ENCODE peak calls at places on chromosomes 12 and 14, in seven cellular contexts. W is WTC11, H is mesothelial cell of epicardium, M is esophagus squamous epithelium, F is HFF-Myc, Q is GM13976, L is progenitor cell of endocrine pancreas. K is an unnamed sample.

GRCh38 chr14:89807151-89807550 is 147.4 kb downstream of the EFCAB11 start:
- DNase-seq in W (no peak), H (no peak), M (no peak), F (no peak), Q (no peak), L (no peak), K (no peak)

GRCh38 chr12:123069436-123070266 is 81.2 kb downstream of the PITPNM2 start:
- DNase-seq in W (no peak), H (no peak), M (no peak), F (no peak), Q (no peak), L (no peak), K (no peak)

GRCh38 chr12:29889737-29890136 is 106.0 kb upstream of the TMTC1 start:
- DNase-seq in W (peak), H (no peak), M (no peak), F (no peak), Q (no peak), L (peak), K (peak)

GRCh38 chr12:104356231-104357115 is 52.9 kb downstream of the EID3 start:
- DNase-seq in W (no peak), H (no peak), M (no peak), F (no peak), Q (no peak), L (no peak), K (no peak)

GRCh38 chr14:49541049-49541448 is 45.1 kb downstream of the RPS29 start:
- DNase-seq in W (no peak), H (no peak), M (no peak), F (no peak), Q (no peak), L (no peak), K (no peak)

GRCh38 chr12:125330645-125331341 is 265.6 kb downstream of the AACS start:
- DNase-seq in W (peak), H (peak), M (no peak), F (no peak), Q (peak), L (peak), K (peak)

GRCh38 chr12:30138483-30138882 is 354.7 kb upstream of the TMTC1 start:
- DNase-seq in W (no peak), H (no peak), M (no peak), F (no peak), Q (no peak), L (no peak), K (no peak)

GRCh38 chr12:132593938-132594358 is 16.4 kb downstream of the LRCOL1 start:
- DNase-seq in W (peak), H (peak), M (no peak), F (peak), Q (peak), L (peak), K (peak)

GRCh38 chr14:93019367-93019843 is 96.3 kb downstream of the ITPK1 start:
- DNase-seq in W (no peak), H (no peak), M (no peak), F (no peak), Q (no peak), L (no peak), K (no peak)

GRCh38 chr12:96501139-96501741 is 11.9 kb downstream of the CFAP54 start:
- DNase-seq in W (no peak), H (no peak), M (peak), F (peak), Q (no peak), L (no peak), K (peak)

GRCh38 chr12:116143883-116144266 is 133.6 kb downstream of the MED13L start:
- DNase-seq in W (no peak), H (no peak), M (no peak), F (no peak), Q (no peak), L (no peak), K (no peak)

GRCh38 chr14:100781952-100782351 is 44.0 kb upstream of the MEG3 start:
- DNase-seq in W (no peak), H (peak), M (no peak), F (no peak), Q (no peak), L (no peak), K (no peak)

GRCh38 chr12:53205747-53206146 is 1.3 kb downstream of the ITGB7 start:
- DNase-seq in W (no peak), H (no peak), M (no peak), F (no peak), Q (peak), L (no peak), K (no peak)

GRCh38 chr12:123782997-123783792 is 21.1 kb downstream of the DNAH10 start:
- DNase-seq in W (no peak), H (no peak), M (no peak), F (no peak), Q (no peak), L (no peak), K (no peak)

GRCh38 chr12:113116875-113117274 is 18.7 kb downstream of the RASAL1 start:
- DNase-seq in W (no peak), H (no peak), M (no peak), F (no peak), Q (no peak), L (no peak), K (no peak)

GRCh38 chr14:31944256-31945073 is 132.6 kb upstream of the ARHGAP5 start:
- DNase-seq in W (no peak), H (no peak), M (no peak), F (no peak), Q (no peak), L (no peak), K (no peak)

GRCh38 chr12:3294481-3294911 is 196.5 kb upstream of the PRMT8 start:
- DNase-seq in W (no peak), H (no peak), M (no peak), F (no peak), Q (no peak), L (no peak), K (no peak)

GRCh38 chr12:69985656-69986055 is 160.6 kb downstream of the MYRFL start:
- DNase-seq in W (peak), H (no peak), M (no peak), F (no peak), Q (peak), L (no peak), K (no peak)
- TF ChIP-seq CTCF in W (peak), H (no peak), M (no peak), F (peak), Q (peak), L (peak), K (peak)

DNA sequence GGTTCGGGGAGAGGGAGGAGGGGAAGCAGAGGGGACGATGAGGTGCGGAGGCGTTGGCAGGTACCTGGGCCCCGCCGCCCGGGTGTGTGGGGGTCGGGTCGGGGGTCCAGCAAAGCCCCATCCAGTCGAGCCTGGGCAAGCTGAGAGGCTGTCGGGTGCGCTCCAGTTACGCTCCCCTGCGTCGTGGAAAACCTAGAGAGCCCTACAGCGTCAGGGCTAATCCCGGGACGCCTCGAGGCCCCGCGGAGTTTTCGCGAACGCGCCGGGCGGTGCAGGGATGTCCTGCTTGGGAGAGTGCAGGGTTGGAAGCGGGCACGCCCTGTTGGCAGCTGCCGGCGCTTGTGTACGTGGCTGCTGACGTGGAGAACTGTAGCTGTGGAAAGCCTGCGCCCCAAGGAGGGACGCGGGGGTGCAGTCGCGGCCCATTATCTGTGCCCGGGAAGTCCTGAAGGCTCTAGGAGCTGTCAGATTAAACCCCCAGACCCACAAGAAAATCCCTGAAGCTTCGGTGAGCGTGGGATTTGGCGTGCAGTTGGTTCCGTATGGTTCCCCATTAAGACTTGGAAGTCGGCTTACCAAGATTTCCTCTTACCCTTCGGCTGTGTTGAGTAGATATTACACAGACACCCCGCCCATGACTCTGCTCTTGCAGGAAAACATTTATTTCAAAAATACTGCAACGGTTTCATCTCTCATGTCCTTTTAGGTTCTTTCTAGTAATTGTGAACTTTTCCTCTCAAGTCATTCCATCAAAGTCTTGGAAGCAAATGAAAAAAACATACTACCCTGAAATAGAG is 11.3 kb upstream of the SLC38A2 start:
- DNase-seq in W (no peak), H (peak), M (peak), F (no peak), Q (peak), L (no peak), K (peak)
- TF ChIP-seq CTCF in W (no peak), H (no peak), M (no peak), F (no peak), Q (no peak), L (no peak), K (no peak)

GRCh38 chr12:10607885-10608458 is 5.4 kb downstream of the MAGOHB start:
- DNase-seq in W (no peak), H (no peak), M (no peak), F (no peak), Q (no peak), L (no peak), K (no peak)
- TF ChIP-seq CTCF in W (no peak), H (no peak), M (no peak), F (no peak), Q (no peak), L (peak), K (peak)

DNA sequence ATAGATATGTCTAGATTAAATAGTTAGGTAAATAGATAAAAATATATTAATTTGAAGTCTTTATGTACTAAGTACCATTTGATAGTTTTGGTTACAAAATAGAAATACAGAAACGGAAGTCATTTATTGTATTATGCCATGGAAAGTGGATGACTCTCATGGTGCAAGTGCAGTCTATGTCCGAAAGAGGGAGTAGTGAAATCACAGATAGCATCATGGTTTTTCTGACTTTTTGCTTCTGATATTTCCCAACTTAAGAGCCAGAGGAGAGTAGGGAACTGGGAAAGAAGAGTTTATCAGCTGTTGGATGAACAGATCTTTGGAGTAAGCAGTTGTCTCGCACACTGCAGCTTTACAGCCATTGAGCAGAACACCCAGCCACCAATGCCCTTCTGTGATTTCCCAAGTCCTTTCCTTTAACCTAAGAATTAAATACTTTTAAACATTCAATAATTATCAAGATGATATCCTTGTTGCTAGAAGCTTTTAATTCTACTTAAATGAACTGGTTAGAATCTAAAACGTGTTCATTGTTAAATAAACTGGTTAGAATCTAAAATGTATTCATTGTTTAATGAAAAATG is 18.4 kb upstream of the SRGAP1 start:
- DNase-seq in W (no peak), H (no peak), M (no peak), F (peak), Q (peak), L (no peak), K (no peak)
- TF ChIP-seq CTCF in W (peak), H (peak), M (peak), F (peak), Q (peak), L (peak), K (peak)

DNA sequence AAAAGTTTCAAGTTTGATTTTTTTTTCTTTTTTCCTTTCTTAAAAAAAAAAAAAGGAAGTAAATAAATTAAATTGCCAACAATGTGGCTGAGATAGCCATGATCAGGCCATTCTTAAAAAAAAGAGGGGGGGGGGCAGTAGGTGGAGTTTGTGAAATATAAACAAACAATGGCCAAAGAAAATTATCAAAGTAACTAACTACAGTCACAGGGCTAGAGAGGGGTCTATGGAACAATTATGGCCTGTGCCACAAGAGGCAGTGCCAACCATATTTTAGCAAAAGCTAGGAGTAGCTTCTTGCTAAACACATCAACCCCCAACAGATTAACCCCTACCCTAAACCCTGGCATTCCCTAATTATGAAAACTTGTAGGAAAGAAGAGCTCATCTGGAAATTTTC is 16.2 kb upstream of the SMARCC2 start:
- DNase-seq in W (no peak), H (no peak), M (no peak), F (no peak), Q (no peak), L (no peak), K (no peak)
- TF ChIP-seq CTCF in W (no peak), H (no peak), M (no peak), F (no peak), Q (no peak), L (peak), K (no peak)

GRCh38 chr12:109201496-109201885 is 85.1 kb downstream of the ACACB start:
- DNase-seq in W (no peak), H (no peak), M (no peak), F (no peak), Q (no peak), L (no peak), K (no peak)

GRCh38 chr12:109200825-109201495 is 84.6 kb downstream of the ACACB start:
- DNase-seq in W (no peak), H (no peak), M (no peak), F (no peak), Q (no peak), L (no peak), K (no peak)

GRCh38 chr12:109196332-109196731 is 79.9 kb downstream of the ACACB start:
- DNase-seq in W (no peak), H (no peak), M (no peak), F (no peak), Q (no peak), L (no peak), K (no peak)

GRCh38 chr12:109197327-109197726 is 80.9 kb downstream of the ACACB start:
- DNase-seq in W (no peak), H (no peak), M (no peak), F (no peak), Q (no peak), L (no peak), K (no peak)

DNA sequence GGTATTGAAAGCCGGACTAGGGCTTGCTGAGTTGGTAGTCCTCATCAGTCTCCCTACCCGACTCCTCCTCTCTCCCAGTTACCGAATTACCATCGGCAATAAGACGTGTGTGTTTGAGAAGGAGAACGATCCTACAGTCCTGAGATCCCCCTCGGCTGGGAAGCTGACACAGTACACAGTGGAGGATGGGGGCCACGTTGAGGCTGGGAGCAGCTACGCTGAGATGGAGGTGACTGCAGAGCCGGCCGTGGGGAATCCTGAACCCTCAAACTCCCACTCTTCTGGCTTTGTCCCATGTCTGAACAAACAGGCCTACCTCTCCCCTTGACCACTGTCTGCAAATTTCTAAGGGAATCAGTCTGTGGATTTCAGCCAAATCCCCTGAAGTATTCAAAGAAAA is 82.9 kb downstream of the ACACB start:
- DNase-seq in W (no peak), H (no peak), M (no peak), F (no peak), Q (no peak), L (no peak), K (no peak)
- TF ChIP-seq CTCF in W (no peak), H (no peak), M (no peak), F (no peak), Q (no peak), L (no peak), K (no peak)

GRCh38 chr14:61308198-61308597 is 13.2 kb upstream of the PRKCH start:
- DNase-seq in W (no peak), H (no peak), M (no peak), F (no peak), Q (no peak), L (no peak), K (no peak)
- TF ChIP-seq CTCF in W (no peak), H (no peak), M (no peak), F (no peak), Q (no peak), L (no peak), K (no peak)

DNA sequence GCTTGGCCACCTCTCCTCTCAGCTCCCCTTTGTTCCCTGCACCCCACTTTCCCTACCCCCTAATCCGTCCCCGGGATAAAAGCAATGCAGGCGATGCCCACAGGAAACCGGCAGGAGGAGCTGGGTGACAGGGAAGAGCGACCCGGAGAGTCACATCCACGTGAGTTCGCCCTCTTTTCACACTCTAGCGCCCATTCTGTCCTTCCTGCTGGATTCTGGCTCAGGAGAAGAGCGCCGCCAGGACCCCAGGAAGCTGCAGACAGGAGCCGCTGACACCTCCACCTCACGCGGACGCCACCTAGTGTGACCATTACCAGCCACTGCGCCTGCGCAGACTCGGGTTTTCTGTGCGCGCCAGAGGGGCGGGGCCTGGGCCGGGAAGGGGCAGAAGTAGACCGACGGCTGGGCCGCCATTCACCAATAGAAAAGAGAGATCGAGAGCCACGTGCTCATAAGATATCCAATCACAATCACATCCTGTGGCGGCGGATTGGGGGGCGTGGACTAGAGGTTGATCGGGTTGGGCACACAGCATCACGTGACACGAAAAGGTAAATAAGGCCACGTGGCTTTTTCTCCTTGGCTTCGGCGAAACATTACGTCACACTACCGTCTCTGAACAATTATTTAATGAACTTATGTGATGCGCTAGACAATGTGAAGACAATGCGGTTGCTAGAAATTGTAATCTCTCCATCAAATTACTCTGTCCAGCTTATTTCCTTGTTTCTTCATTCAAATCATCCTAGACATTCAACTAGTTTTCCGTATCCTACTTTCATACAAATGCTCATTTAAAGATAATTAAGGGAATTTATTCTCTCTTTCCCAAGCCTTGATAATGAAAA is 10.1 kb downstream of the PLA2G1B start:
- DNase-seq in W (peak), H (peak), M (peak), F (peak), Q (peak), L (peak), K (peak)
- TF ChIP-seq CTCF in W (no peak), H (peak), M (peak), F (peak), Q (peak), L (peak), K (peak)

DNA sequence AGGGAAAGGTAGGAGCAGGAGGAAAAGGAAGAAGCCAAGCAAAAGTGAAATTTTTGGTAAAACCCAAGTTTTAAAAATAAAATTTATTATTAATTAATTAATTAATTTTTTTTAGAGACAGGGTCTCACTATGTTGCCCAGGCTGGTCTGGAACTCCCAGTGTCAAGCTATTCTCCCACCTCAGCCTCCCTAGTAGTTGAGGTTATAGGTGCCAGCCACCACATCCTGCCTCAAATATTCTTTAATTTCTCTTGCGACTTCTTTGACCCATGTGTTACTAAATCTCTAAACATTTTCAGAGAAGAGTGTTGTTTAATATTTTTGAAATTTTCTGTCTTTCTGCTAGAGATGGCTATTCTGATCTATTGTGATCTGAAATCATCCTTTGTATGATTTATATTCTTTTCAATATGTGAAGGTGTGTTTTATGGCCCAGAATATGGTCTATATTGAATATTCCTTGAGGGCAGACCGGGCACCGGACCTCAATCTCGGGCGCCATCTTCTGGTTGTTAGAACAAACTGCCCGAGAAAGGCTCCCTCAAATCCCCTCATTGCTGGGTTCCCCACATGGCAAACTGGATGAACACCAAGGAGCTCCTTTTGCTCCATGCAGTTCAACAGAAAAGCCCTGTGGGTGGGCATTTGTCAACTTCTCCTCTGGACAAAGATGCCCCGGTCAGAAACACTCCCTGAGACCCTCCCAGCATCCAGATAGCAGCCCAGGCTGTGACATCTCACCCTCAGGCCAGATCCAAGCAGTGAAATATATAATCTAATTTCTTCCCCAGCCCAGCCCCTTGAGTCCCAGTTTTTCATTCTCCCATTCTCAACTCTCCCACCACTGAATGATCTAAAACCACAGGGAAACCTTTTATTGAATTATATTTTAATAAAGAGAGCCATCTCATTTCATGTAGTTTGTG is 110.5 kb downstream of the ASCL4 start:
- DNase-seq in W (peak), H (peak), M (peak), F (peak), Q (peak), L (peak), K (peak)
- TF ChIP-seq CTCF in W (peak), H (peak), M (peak), F (peak), Q (peak), L (peak), K (peak)